ENCODE peak calls at places on chromosomes 7 and 10, in ten cellular contexts. R is uterus, C is tibial nerve, L is Peyer's patch, N is spleen, Y is A549, B is sigmoid colon, H is ovary, U is prostate gland, D is adrenal gland. I is an unnamed sample.

GRCh38 chr10:2620827-2621521 is 446.4 kb upstream of the PFKP start:
- DNase-seq in R (no peak), C (no peak), L (no peak), N (no peak), Y (no peak), B (no peak), H (no peak), U (no peak), D (no peak), I (no peak)

GRCh38 chr10:132884691-132885271 is 57.6 kb downstream of the CFAP46 start:
- DNase-seq in R (no peak), C (no peak), L (peak; percentile 43), N (peak; percentile 73), Y (no peak), B (peak; percentile 41), H (peak; percentile 17), U (no peak), D (no peak), I (no peak)

GRCh38 chr7:69599879-69600764 is 1.8 kb downstream of the AUTS2 start:
- DNase-seq in R (no peak), C (peak; percentile 37), L (no peak), N (peak; percentile 76), Y (peak; percentile 10), B (no peak), H (peak; percentile 46), U (peak; percentile 13), D (peak; percentile 23), I (no peak)

GRCh38 chr10:95480901-95481491 is 80.2 kb downstream of the SORBS1 start:
- DNase-seq in R (no peak), C (no peak), L (no peak), N (no peak), Y (no peak), B (no peak), H (no peak), U (no peak), D (no peak), I (peak; percentile 53)

GRCh38 chr7:100215895-100216294 is 3.9 kb upstream of the PVRIG start:
- DNase-seq in R (peak; percentile 76), C (peak; percentile 38), L (no peak), N (peak; percentile 54), Y (no peak), B (peak; percentile 85), H (peak; percentile 60), U (no peak), D (no peak), I (no peak)

GRCh38 chr7:43112941-43113621 is 634 bp downstream of the HECW1 start:
- DNase-seq in R (peak; percentile 25), C (no peak), L (no peak), N (no peak), Y (peak; percentile 7), B (peak; percentile 64), H (peak; percentile 60), U (peak; percentile 28), D (peak; percentile 18), I (no peak)

GRCh38 chr7:34091330-34091917 is 186.1 kb downstream of the BMPER start:
- DNase-seq in R (no peak), C (peak; percentile 47), L (peak; percentile 64), N (no peak), Y (peak; percentile 53), B (no peak), H (no peak), U (no peak), D (no peak), I (peak; percentile 61)

GRCh38 chr10:124563320-124563719 is 101.7 kb downstream of the LHPP start:
- DNase-seq in R (no peak), C (no peak), L (no peak), N (no peak), Y (no peak), B (no peak), H (peak; percentile 26), U (no peak), D (no peak), I (no peak)

DNA sequence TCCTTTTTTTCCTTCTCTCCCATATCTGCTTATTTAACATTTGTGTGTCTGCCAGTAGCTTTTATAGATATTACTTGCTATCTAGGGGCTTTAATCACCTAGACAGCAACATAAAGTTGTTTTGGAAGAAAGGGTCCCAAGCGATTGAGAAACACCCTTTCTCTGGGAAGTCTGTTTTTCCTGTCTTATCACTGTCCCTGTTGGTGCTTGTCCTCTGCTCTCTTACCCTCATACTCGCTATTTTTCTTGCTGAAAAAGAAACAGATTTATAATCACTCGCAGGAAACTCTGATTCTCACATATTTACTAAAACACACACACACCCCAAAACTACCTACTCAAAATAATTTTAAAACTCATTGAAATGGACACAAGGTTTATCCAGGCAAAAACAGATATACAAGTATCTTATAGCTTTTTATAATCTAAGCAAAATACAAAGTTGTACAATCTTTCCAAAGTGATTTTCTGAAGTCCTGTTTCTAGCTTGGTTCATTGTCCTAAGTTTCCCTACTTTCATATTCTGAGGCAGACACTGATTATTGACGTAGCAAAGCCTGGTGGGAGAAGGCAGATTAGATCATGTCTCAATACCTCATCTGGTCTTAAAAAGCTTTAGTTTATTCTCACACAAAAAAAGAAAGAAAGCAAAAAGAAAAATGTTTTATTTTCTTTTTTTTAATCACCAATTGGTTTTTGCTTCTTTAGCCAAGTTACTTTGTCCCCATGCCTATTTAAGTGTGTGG is 157.3 kb downstream of the CACNA2D1 start:
- DNase-seq in R (no peak), C (no peak), L (no peak), N (no peak), Y (no peak), B (no peak), H (no peak), U (no peak), D (no peak), I (no peak)
- H3K4me3 ChIP-seq in R (no peak overlapping the region), C (no peak overlapping the region), L (no peak overlapping the region), N (no peak overlapping the region), Y (no peak overlapping the region), B (no peak overlapping the region), H (no peak overlapping the region), U (no peak overlapping the region), D (no peak overlapping the region), I (no peak overlapping the region)

DNA sequence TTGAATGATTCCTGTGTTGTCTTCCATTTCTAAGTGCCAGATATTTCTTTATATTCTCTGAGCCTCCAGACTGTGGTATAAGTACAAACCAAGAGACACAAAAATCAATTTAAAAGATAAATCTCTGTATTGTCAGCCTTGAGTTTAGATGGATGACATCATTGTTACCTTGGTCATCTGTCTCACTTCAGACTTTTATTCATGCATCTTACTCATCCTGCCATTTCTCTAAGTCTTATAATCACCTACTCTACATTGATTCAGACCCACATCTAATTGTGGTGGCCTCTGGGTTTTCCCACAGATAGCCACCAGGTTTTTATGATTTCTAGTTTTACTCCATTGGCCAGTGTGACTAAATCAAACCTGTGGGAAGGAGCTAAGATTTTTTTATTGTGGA is 26.8 kb upstream of the HDAC9 start:
- DNase-seq in R (no peak), C (no peak), L (no peak), N (no peak), Y (no peak), B (no peak), H (no peak), U (no peak), D (no peak), I (no peak)
- TF ChIP-seq POLR2A in R (no peak), C (no peak), L (no peak), N (no peak), Y (no peak), B (no peak), H (no peak), U (no peak), D (no peak), I (no peak)

DNA sequence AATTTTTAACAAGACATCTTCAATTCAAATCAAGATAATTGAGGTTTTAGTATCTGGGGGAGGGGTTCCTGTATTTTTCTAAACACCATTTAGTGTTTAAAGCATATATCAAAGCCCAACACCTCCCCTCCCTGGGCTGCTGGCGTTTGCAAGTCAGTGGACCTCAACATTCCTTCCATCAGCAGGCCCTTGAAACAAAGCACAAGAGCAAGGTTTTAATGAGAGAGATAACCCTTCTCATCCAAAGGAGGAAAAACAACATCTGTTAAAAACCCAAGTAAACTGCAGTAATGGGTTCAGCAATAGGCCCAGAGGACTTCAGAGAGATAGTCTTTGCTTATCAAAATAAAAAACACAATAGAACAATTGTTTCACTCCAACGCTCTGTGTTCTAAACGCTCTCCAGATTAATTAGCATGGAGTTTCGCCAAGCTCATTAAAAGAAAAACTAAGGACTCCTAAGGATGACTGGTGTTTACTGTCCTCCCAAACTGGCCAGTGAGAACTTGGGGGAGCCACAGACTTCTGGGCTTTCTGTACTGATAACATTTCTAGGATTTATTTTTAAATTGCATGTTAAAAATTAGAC is 2.5 kb downstream of the JCAD start:
- DNase-seq in R (no peak), C (no peak), L (no peak), N (no peak), Y (no peak), B (no peak), H (no peak), U (no peak), D (no peak), I (no peak)
- H3K4me3 ChIP-seq in R (no peak overlapping the region), C (no peak overlapping the region), L (no peak overlapping the region), N (no peak overlapping the region), Y (no peak overlapping the region), B (peak overlapping the region; percentile 83), H (no peak overlapping the region), U (no peak overlapping the region), D (no peak overlapping the region), I (peak overlapping the region; percentile 9)

GRCh38 chr7:65002972-65003585 is 3.4 kb downstream of the ERV3-1 start:
- DNase-seq in R (no peak), C (no peak), L (no peak), N (no peak), Y (no peak), B (no peak), H (no peak), U (no peak), D (no peak), I (no peak)

GRCh38 chr7:65004575-65004974 is 1.9 kb downstream of the ERV3-1 start:
- DNase-seq in R (no peak), C (no peak), L (no peak), N (no peak), Y (no peak), B (no peak), H (no peak), U (no peak), D (no peak), I (no peak)

GRCh38 chr7:65001291-65001814 is 5.1 kb downstream of the ERV3-1 start:
- DNase-seq in R (no peak), C (no peak), L (no peak), N (no peak), Y (no peak), B (no peak), H (no peak), U (no peak), D (no peak), I (no peak)

DNA sequence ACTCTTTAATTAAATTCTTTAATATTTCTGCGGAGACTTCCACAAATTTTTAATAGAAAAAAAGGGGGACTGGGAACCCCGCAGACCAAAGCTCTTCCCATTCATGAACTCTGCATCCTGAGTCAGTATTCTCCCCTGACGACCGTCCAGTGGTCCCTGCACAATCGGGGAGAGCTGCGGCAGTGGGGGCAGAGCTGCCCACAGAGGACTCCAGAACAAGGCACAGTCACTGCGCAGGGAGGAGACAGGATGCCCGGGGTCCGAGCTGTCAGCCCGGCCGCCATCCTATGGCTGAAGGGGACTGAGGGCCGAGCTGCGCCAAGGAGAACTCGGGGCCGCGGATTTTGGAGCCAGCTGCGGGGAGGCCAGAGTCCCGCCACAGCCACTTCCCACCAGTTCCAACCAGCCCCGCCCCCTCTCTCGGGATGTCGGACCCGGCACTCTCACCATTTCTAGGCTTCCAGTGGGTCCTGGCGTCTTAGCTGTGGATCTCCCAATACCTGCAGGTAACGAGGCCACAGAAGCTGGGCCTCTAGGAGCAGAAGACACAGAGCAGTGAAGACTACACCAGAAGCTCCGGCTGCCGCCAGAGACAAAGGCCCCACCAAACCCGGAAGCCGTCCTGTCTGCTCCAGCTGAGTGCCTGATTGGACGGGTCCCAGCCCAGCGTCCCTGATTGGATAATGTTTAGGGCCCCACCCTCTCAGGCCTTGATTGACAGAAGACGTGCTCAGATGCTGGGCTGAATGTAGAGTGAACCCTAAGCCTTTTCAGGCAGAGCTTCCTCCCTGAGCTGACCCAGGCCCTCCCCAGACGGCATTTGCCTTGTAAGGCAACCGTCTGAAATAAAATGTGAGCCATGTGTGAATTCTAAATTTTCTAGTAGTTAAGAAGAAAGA is at the start of gene ERV3-1:
- DNase-seq in R (peak; percentile 94), C (peak; percentile 96), L (peak; percentile 98), N (peak; percentile 97), Y (peak; percentile 96), B (peak; percentile 99), H (peak; percentile 95), U (peak; percentile 97), D (peak; percentile 98), I (peak; percentile 95)
- TF ChIP-seq POLR2A in R (peak; percentile 92), C (peak; percentile 85), L (peak; percentile 97), N (peak; percentile 92), Y (peak; percentile 76), B (peak; percentile 97), H (peak; percentile 91), U (peak; percentile 95), D (peak; percentile 98), I (peak; percentile 90)

I was measured in gastrocnemius medialis.